ENCODE peak calls at places on chromosome 14, in eight cellular contexts. A is astrocyte, N is mucosa of descending colon, S is IMR-90, I is tibial artery, T is breast epithelium, X is A549, J is pancreas. P is an unnamed sample.
A peak's percentile ranks its signal among the peaks of the same experiment; 100 is the strongest.

GRCh38 chr14:55705651-55706340 is 125.8 kb downstream of the KTN1 start:
- DNase-seq in N (no peak), I (no peak), T (peak; percentile 63), S (no peak), A (peak; percentile 13), X (no peak), J (peak; percentile 37), P (no peak)

GRCh38 chr14:93039649-93040315 is 75.9 kb downstream of the ITPK1 start:
- DNase-seq in A (no peak), N (no peak), I (no peak), S (no peak), T (no peak), X (no peak), J (no peak), P (no peak)

GRCh38 chr14:35158951-35159653 is 36.8 kb downstream of the PRORP start:
- DNase-seq in N (no peak), X (no peak), S (peak; percentile 31), J (no peak), T (no peak), I (no peak), A (peak; percentile 53), P (no peak)

GRCh38 chr14:34931206-34931605 is 51.6 kb upstream of the SRP54 start:
- DNase-seq in S (peak; percentile 11), T (no peak), A (no peak), X (no peak), N (no peak), J (no peak), I (no peak), P (peak; percentile 46)

GRCh38 chr14:68088463-68088862 is 268.9 kb downstream of the RAD51B start:
- DNase-seq in T (no peak), X (peak; percentile 38), I (no peak), A (peak; percentile 71), S (peak; percentile 36), N (no peak), J (no peak), P (no peak)

GRCh38 chr14:105349992-105350391 is 35.4 kb downstream of the PACS2 start:
- DNase-seq in J (no peak), N (no peak), S (no peak), I (no peak), A (no peak), T (no peak), X (no peak), P (no peak)

GRCh38 chr14:34199585-34199984 is 248.7 kb upstream of the EGLN3 start:
- DNase-seq in A (peak; percentile 99), X (no peak), N (no peak), I (no peak), S (peak; percentile 46), J (no peak), T (no peak), P (peak; percentile 97)

GRCh38 chr14:65915125-65915524 is 502.6 kb downstream of the FUT8 start:
- DNase-seq in A (no peak), X (no peak), S (no peak), N (no peak), T (no peak), J (no peak), I (no peak), P (no peak)

GRCh38 chr14:104795781-104796681 is 483 bp upstream of the AKT1 start:
- DNase-seq in I (no peak), X (peak; percentile 67), N (peak; percentile 80), T (no peak), A (no peak), S (no peak), J (peak; percentile 76), P (peak; percentile 73)

DNA sequence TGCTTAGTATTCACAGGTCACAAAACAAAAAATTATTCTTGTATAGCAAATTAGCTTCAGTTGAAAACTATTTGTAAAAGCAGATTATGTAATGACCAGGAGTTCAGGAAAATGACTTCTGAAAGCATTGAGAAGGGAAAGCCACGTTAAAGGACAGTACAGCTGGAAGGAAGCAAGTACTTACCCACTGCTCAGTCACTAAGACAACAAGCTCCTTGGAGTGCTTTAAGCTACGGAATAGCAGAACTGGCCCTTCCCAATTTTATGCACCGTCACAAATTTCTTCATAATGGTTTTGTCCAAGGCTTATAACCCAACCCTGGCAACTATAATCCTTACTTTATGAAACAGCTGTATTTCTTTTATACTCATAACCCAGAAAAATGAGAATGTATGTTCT is 13.0 kb upstream of the SNAPC1 start:
- DNase-seq in X (no peak), T (no peak), I (no peak), N (no peak), J (no peak), A (no peak), S (peak; percentile 37), P (peak; percentile 70)
- H3K4me3 ChIP-seq in X (peak overlapping the region; percentile 38), T (no peak overlapping the region), I (no peak overlapping the region), N (no peak overlapping the region), J (no peak overlapping the region), A (no peak overlapping the region), S (peak overlapping the region; percentile 53), P (peak overlapping the region; percentile 66)

GRCh38 chr14:91375748-91376452 is 41.7 kb downstream of the CCDC88C start:
- DNase-seq in S (no peak), T (no peak), A (no peak), X (no peak), J (no peak), I (no peak), N (peak; percentile 52), P (no peak)
- H3K4me1 ChIP-seq in S (no peaks in the 10 kb centered on the region), T (no peaks in the 10 kb centered on the region), A (peaks cover 9% of the 10 kb centered on the region), X (peaks cover 3% of the 10 kb centered on the region), J (peaks cover 21% of the 10 kb centered on the region), I (no peaks in the 10 kb centered on the region), N (peaks cover 51% of the 10 kb centered on the region), P (no peaks in the 10 kb centered on the region)

DNA sequence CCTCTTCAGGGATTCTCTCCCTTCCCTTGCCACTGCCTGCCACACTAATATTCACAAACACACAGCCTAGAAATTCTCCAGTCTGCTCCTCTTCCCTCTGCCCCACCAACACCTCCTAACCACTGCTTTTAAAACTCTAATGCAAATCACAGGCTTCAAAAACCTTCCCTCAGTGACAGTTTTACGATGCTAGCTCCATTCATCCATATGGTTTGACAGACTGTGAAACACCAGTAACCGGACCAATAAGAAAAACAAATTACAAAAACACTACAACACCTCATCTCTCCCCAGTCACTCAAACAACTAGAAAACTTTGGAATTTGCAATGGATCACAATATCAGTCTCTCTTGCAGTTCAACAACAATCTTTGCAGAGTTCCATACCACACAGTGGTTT is 5.7 kb downstream of the DPF3 start:
- DNase-seq in X (no peak), A (no peak), S (no peak), N (no peak), I (no peak), J (no peak), T (no peak), P (no peak)
- H3K4me3 ChIP-seq in X (no peak overlapping the region), A (no peak overlapping the region), S (no peak overlapping the region), N (no peak overlapping the region), I (no peak overlapping the region), J (no peak overlapping the region), T (no peak overlapping the region), P (no peak overlapping the region)

GRCh38 chr14:64507376-64508156 is 3.0 kb downstream of the ZBTB1 start:
- DNase-seq in N (no peak), S (peak; percentile 58), T (no peak), A (peak; percentile 48), J (no peak), X (peak; percentile 21), I (no peak), P (peak; percentile 68)
- H3K4me1 ChIP-seq in N (peaks cover 38% of the 10 kb centered on the region), S (peaks cover 8% of the 10 kb centered on the region), T (peaks cover 8% of the 10 kb centered on the region), A (peaks cover 30% of the 10 kb centered on the region), J (peaks cover 13% of the 10 kb centered on the region), X (peaks cover 57% of the 10 kb centered on the region), I (no peaks in the 10 kb centered on the region), P (peaks cover 58% of the 10 kb centered on the region)

GRCh38 chr14:88296343-88296742 is 26.7 kb downstream of the KCNK10 start:
- DNase-seq in A (no peak), N (no peak), J (no peak), S (no peak), T (no peak), I (no peak), X (no peak), P (no peak)
- H3K4me3 ChIP-seq in A (no peak overlapping the region), N (no peak overlapping the region), J (no peak overlapping the region), S (no peak overlapping the region), T (no peak overlapping the region), I (no peak overlapping the region), X (no peak overlapping the region), P (no peak overlapping the region)

DNA sequence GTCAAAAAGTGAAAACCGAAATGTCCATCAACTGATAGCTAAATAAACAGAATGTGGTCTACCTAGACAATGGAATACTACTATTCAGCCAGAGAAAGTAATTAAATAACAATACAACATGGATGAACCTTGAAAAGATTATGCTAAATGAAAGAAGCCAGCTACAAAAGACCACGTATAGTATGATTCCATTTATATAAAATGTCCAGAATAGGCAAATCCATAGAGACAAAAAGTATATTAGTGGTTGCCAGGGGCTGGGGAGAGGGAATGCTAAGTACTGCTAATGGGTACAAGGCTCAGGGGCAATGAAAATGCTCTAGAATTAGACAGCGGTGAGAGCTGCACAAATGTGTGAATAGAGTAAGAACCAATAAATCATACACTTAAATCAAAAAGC is 29.9 kb downstream of the CDC42BPB start:
- DNase-seq in J (no peak), A (no peak), T (no peak), N (no peak), X (no peak), S (no peak), I (no peak), P (no peak)
- H3K4me1 ChIP-seq in J (no peaks in the 10 kb centered on the region), A (peaks cover 26% of the 10 kb centered on the region), T (no peaks in the 10 kb centered on the region), N (peaks cover 43% of the 10 kb centered on the region), X (peaks cover 30% of the 10 kb centered on the region), S (peaks cover 17% of the 10 kb centered on the region), I (no peaks in the 10 kb centered on the region), P (peaks cover 51% of the 10 kb centered on the region)

GRCh38 chr14:73752297-73752992 is 38.3 kb upstream of the PNMA1 start:
- DNase-seq in I (peak; percentile 66), X (no peak), A (peak; percentile 70), T (peak; percentile 88), S (peak; percentile 45), N (peak; percentile 87), J (peak; percentile 68), P (peak; percentile 60)
- H3K4me3 ChIP-seq in I (no peak overlapping the region), X (no peak overlapping the region), A (no peak overlapping the region), T (peak overlapping the region; percentile 33), S (no peak overlapping the region), N (no peak overlapping the region), J (no peak overlapping the region), P (no peak overlapping the region)

GRCh38 chr14:73776194-73776537 is 62.0 kb upstream of the PNMA1 start:
- DNase-seq in N (no peak), X (no peak), A (peak; percentile 42), S (no peak), T (no peak), J (no peak), I (no peak), P (peak; percentile 30)
- H3K4me1 ChIP-seq in N (peaks cover 46% of the 10 kb centered on the region), X (peaks cover 11% of the 10 kb centered on the region), A (peaks cover 21% of the 10 kb centered on the region), S (peaks cover 14% of the 10 kb centered on the region), T (peaks cover 24% of the 10 kb centered on the region), J (peaks cover 14% of the 10 kb centered on the region), I (no peaks in the 10 kb centered on the region), P (peaks cover 10% of the 10 kb centered on the region)

GRCh38 chr14:90399541-90400444 is 3.0 kb downstream of the CALM1 start:
- DNase-seq in T (peak; percentile 90), A (peak; percentile 81), X (peak; percentile 98), J (peak; percentile 89), N (peak; percentile 89), S (peak; percentile 88), I (peak; percentile 93), P (peak; percentile 97)
- H3K4me3 ChIP-seq in T (peak overlapping the region; percentile 96), A (peak overlapping the region; percentile 99), X (peak overlapping the region; percentile 88), J (no peak overlapping the region), N (no peak overlapping the region), S (no peak overlapping the region), I (peak overlapping the region; percentile 74), P (peak overlapping the region; percentile 98)

P was measured in GM23248.